ENCODE peak calls at places on chromosomes 12 and 14, in nine cellular contexts. G is HepG2, D is H1, J is neural progenitor cell, P is H9, I is IMR-90, W is PC-3, U is keratinocyte, Y is endothelial cell of umbilical vein. F is an unnamed sample.

GRCh38 chr12:46535907-46536306 is 163.3 kb upstream of the SLC38A2 start:
- DNase-seq in G (no peak), D (no peak), P (no peak), Y (no peak), J (no peak), U (no peak), W (no peak), I (no peak), F (no peak)

GRCh38 chr12:76764856-76765255 is 941 bp downstream of the ZDHHC17 start:
- DNase-seq in W (peak; percentile 18), Y (no peak), G (peak; percentile 4), J (peak; percentile 5), U (no peak), P (no peak), I (peak; percentile 28), D (no peak), F (no peak)

GRCh38 chr14:95466506-95466905 is 49.9 kb downstream of the SYNE3 start:
- DNase-seq in I (no peak), P (no peak), Y (no peak), J (no peak), W (no peak), G (no peak), D (no peak), U (no peak), F (no peak)

GRCh38 chr12:105225505-105225904 is 10.5 kb downstream of the APPL2 start:
- DNase-seq in P (no peak), U (no peak), G (no peak), I (no peak), J (no peak), W (no peak), D (no peak), Y (no peak), F (no peak)

GRCh38 chr12:6871052-6871957 is 1.8 kb downstream of the SPSB2 start:
- DNase-seq in J (peak; percentile 13), Y (no peak), P (peak; percentile 64), U (no peak), W (peak; percentile 69), D (peak; percentile 58), I (no peak), G (no peak), F (peak; percentile 87)

GRCh38 chr12:90979936-90980335 is 24.8 kb downstream of the EPYC start:
- DNase-seq in U (no peak), I (peak; percentile 49), G (no peak), W (no peak), D (no peak), J (no peak), Y (no peak), P (no peak), F (no peak)

GRCh38 chr14:93793555-93793954 is 5.3 kb upstream of the PRIMA1 start:
- DNase-seq in G (no peak), U (no peak), I (no peak), Y (no peak), P (no peak), D (no peak), J (no peak), W (no peak), F (no peak)

GRCh38 chr12:100752841-100753240 is 41.7 kb upstream of the ANO4 start:
- DNase-seq in G (no peak), P (no peak), I (no peak), U (peak; percentile 95), Y (no peak), D (no peak), W (no peak), J (no peak), F (no peak)

GRCh38 chr14:23306412-23307145 is at the start of gene BCL2L2:
- DNase-seq in P (peak; percentile 96), W (peak; percentile 87), G (peak; percentile 98), Y (peak; percentile 92), D (peak; percentile 90), U (no peak), I (peak; percentile 84), J (peak; percentile 96), F (peak; percentile 95)

GRCh38 chr14:53151523-53151866 is 1.6 kb downstream of the DDHD1 start:
- DNase-seq in I (no peak), W (no peak), G (no peak), D (no peak), Y (no peak), U (no peak), P (no peak), J (no peak), F (no peak)

GRCh38 chr14:77270361-77271112 is 469 bp downstream of the NGB start:
- DNase-seq in D (peak; percentile 69), J (peak; percentile 39), G (no peak), Y (no peak), U (no peak), I (no peak), P (no peak), W (no peak), F (peak; percentile 84)

GRCh38 chr14:77271113-77271710 is at the start of gene NGB:
- DNase-seq in J (peak; percentile 56), W (no peak), D (peak; percentile 62), U (no peak), G (no peak), P (no peak), I (no peak), Y (no peak), F (peak; percentile 47)

GRCh38 chr14:77275041-77275854 is 4.2 kb upstream of the NGB start:
- DNase-seq in U (no peak), D (no peak), Y (no peak), J (peak; percentile 70), I (no peak), W (no peak), P (no peak), G (no peak), F (peak; percentile 63)

GRCh38 chr14:77273796-77274195 is 2.8 kb upstream of the NGB start:
- DNase-seq in P (no peak), Y (no peak), U (no peak), G (no peak), J (no peak), D (no peak), I (no peak), W (no peak), F (peak; percentile 53)

DNA sequence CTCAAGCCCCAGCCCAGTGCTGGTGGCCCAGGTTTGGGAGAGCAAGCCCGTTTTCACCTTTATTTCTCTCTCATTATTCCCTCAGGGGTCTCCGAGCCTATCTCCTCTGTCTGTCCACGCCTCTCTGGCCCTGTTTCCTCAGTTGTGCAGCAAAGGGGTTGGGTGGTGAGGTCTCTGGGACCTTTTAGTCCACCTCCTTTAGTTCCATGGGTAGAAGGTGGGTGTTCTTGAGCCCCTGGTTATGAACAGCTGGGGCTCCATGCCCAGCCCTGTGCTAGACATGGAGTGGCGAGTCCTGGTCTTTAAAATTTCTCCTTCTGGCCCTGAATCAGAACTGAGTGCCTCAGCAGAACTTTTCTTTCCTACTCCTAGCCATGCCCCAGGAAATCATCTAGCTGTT is 1.3 kb upstream of the NGB start:
- DNase-seq in W (no peak), D (no peak), Y (no peak), U (no peak), P (no peak), J (no peak), G (no peak), I (no peak), F (peak; percentile 82)
- H3K4me2 ChIP-seq in W (no peak overlapping the region), D (no peak overlapping the region), Y (no peak overlapping the region), U (no peak overlapping the region), P (no peak overlapping the region), J (no peak overlapping the region), G (no peak overlapping the region), I (no peak overlapping the region), F (no peak overlapping the region)

GRCh38 chr12:14896477-14897184 is 11.0 kb upstream of the MGP start:
- DNase-seq in U (no peak), W (no peak), I (peak; percentile 79), G (no peak), P (no peak), Y (no peak), J (no peak), D (no peak), F (peak; percentile 46)
- H3K4me2 ChIP-seq in U (peak overlapping the region; percentile 51), W (no peak overlapping the region), I (peak overlapping the region; percentile 85), G (no peak overlapping the region), P (no peak overlapping the region), Y (no peak overlapping the region), J (no peak overlapping the region), D (no peak overlapping the region), F (peak overlapping the region; percentile 64)

GRCh38 chr14:103196716-103197115 is 73.5 kb downstream of the TNFAIP2 start:
- DNase-seq in J (no peak), W (no peak), I (no peak), U (no peak), Y (no peak), P (no peak), D (no peak), G (no peak), F (no peak)

GRCh38 chr14:103198429-103199140 is 75.3 kb downstream of the TNFAIP2 start:
- DNase-seq in G (peak; percentile 52), Y (no peak), P (no peak), D (no peak), I (peak; percentile 74), J (no peak), W (peak; percentile 31), U (no peak), F (no peak)

GRCh38 chr14:103201801-103202200 is 78.5 kb downstream of the TNFAIP2 start:
- DNase-seq in D (no peak), P (no peak), G (no peak), Y (no peak), I (no peak), U (no peak), W (no peak), J (no peak), F (no peak)

GRCh38 chr14:103195828-103196615 is 72.8 kb downstream of the TNFAIP2 start:
- DNase-seq in J (no peak), D (no peak), U (no peak), P (no peak), I (no peak), Y (no peak), W (no peak), G (no peak), F (no peak)

GRCh38 chr14:103199141-103199540 is 75.9 kb downstream of the TNFAIP2 start:
- DNase-seq in I (peak; percentile 52), Y (no peak), W (no peak), J (no peak), D (no peak), G (no peak), P (no peak), U (no peak), F (no peak)
- H3K4me2 ChIP-seq in I (peak overlapping the region; percentile 68), Y (no peak overlapping the region), W (no peak overlapping the region), J (no peak overlapping the region), D (no peak overlapping the region), G (peak overlapping the region; percentile 29), P (no peak overlapping the region), U (no peak overlapping the region), F (peak overlapping the region; percentile 42)

GRCh38 chr14:80213602-80214001 is 2.3 kb upstream of the DIO2 start:
- DNase-seq in J (peak; percentile 48), W (peak; percentile 81), Y (peak; percentile 39), P (peak; percentile 70), D (peak; percentile 53), I (peak; percentile 59), U (no peak), G (peak; percentile 47), F (peak; percentile 44)

GRCh38 chr14:80212025-80212402 is 710 bp upstream of the DIO2 start:
- DNase-seq in G (no peak), J (peak; percentile 40), U (no peak), W (no peak), P (no peak), D (no peak), Y (peak; percentile 31), I (peak; percentile 67), F (no peak)

GRCh38 chr14:80215081-80215480 is 3.8 kb upstream of the DIO2 start:
- DNase-seq in Y (no peak), W (peak; percentile 25), P (no peak), D (no peak), I (peak; percentile 35), U (no peak), G (no peak), J (no peak), F (no peak)

GRCh38 chr14:80208426-80208950 is 2.8 kb downstream of the DIO2 start:
- DNase-seq in D (no peak), U (no peak), J (no peak), P (no peak), Y (no peak), W (no peak), I (no peak), G (no peak), F (no peak)

GRCh38 chr14:80211143-80212024 is at the start of gene DIO2:
- DNase-seq in D (no peak), P (peak; percentile 36), G (no peak), U (no peak), W (no peak), I (peak; percentile 31), Y (peak; percentile 3), J (peak; percentile 12), F (peak; percentile 45)
- H3K4me2 ChIP-seq in D (no peak within 1 kb of the TSS), P (no peak within 1 kb of the TSS), G (no peak within 1 kb of the TSS), U (peak within 1 kb of the TSS; percentile 61), W (peak within 1 kb of the TSS; percentile 56), I (peak within 1 kb of the TSS; percentile 95), Y (no peak within 1 kb of the TSS), J (peak within 1 kb of the TSS; percentile 62), F (peak within 1 kb of the TSS; percentile 95)